ENCODE peak calls at places on chromosomes 6 and 20, in eight cellular contexts. E is OCI-M1, C is Right ventricle myocardium superior, U is T follicular helper cell, Q is right atrium auricular region, N is uterus, J is transverse colon, A is T-helper 9 cell. Z is an unnamed sample.

GRCh38 chr6:113694278-113695077 is 162.7 kb upstream of the MARCKS start:
- DNase-seq in C (no peak), U (no peak), E (no peak), N (no peak), Q (no peak), A (no peak), J (no peak), Z (no peak)

GRCh38 chr6:53527249-53527765 is 17.6 kb downstream of the GCLC start:
- DNase-seq in Q (no peak), J (no peak), U (no peak), E (no peak), C (no peak), N (no peak), A (no peak), Z (no peak)

GRCh38 chr6:148803979-148804378 is 57.1 kb downstream of the UST start:
- DNase-seq in U (no peak), Q (no peak), C (no peak), N (no peak), A (no peak), E (no peak), J (no peak), Z (no peak)

GRCh38 chr20:52754366-52754765 is 217.8 kb upstream of the TSHZ2 start:
- DNase-seq in C (no peak), J (no peak), U (no peak), E (no peak), A (no peak), Q (no peak), N (no peak), Z (no peak)

GRCh38 chr20:50054626-50055511 is 58.1 kb downstream of the UBE2V1 start:
- DNase-seq in C (peak; percentile 71), N (no peak), E (no peak), Q (no peak), J (peak; percentile 16), A (no peak), U (no peak), Z (no peak)

GRCh38 chr6:27650620-27651370 is 177.9 kb upstream of the ZNF184 start:
- DNase-seq in A (no peak), E (peak; percentile 92), U (peak; percentile 16), N (no peak), J (no peak), C (no peak), Q (no peak), Z (no peak)

GRCh38 chr6:169738972-169739529 is 12.3 kb downstream of the DYNLT2 start:
- DNase-seq in E (no peak), Q (no peak), J (no peak), N (no peak), U (no peak), C (no peak), A (no peak), Z (no peak)

GRCh38 chr6:118860880-118861279 is 33.1 kb upstream of the ASF1A start:
- DNase-seq in Q (no peak), N (no peak), A (no peak), U (no peak), E (no peak), C (no peak), J (no peak), Z (no peak)

GRCh38 chr20:23101696-23102095 is 15.6 kb upstream of the CD93 start:
- DNase-seq in U (no peak), N (no peak), A (no peak), J (no peak), E (no peak), C (no peak), Q (no peak), Z (no peak)

GRCh38 chr20:58131581-58132142 is 96.8 kb downstream of the ANKRD60 start:
- DNase-seq in C (no peak), E (no peak), J (no peak), N (peak; percentile 9), Q (peak; percentile 26), A (no peak), U (no peak), Z (no peak)

GRCh38 chr6:157240059-157240959 is 83.0 kb downstream of the TMEM242 start:
- DNase-seq in U (no peak), E (peak; percentile 52), A (no peak), J (peak; percentile 75), C (peak; percentile 74), N (peak; percentile 94), Q (peak; percentile 82), Z (no peak)

GRCh38 chr6:33416386-33417126 is 1.4 kb downstream of the CUTA start:
- DNase-seq in A (no peak), C (no peak), N (no peak), U (no peak), E (no peak), J (no peak), Q (no peak), Z (no peak)

GRCh38 chr20:53598140-53599038 is 4.8 kb upstream of the ZNF217 start:
- DNase-seq in A (no peak), N (no peak), C (no peak), J (no peak), U (no peak), E (no peak), Q (peak; percentile 53), Z (no peak)

Z was measured in effector CD8-positive, alpha-beta T cell.